ENCODE peak calls at places on chromosomes 1 and 21, in five cellular contexts. One of them, this sample, is unnamed.

GRCh38 chr1:246888522-246888921 is 43.2 kb downstream of the AHCTF1 start:
- DNase-seq in body of pancreas: no peak
- DNase-seq in A549: no peak
- DNase-seq in K562: no peak
- DNase-seq in adrenal gland: no peak
- DNase-seq in this sample: no peak

GRCh38 chr1:15353839-15354579 is 55.7 kb upstream of the EFHD2 start:
- DNase-seq in A549: peak; percentile 81
- DNase-seq in body of pancreas: no peak
- DNase-seq in K562: peak; percentile 36
- DNase-seq in adrenal gland: no peak
- DNase-seq in this sample: no peak

GRCh38 chr1:204335085-204335484 is 24.6 kb downstream of the PLEKHA6 start:
- DNase-seq in K562: no peak
- DNase-seq in A549: no peak
- DNase-seq in body of pancreas: no peak
- DNase-seq in adrenal gland: no peak
- DNase-seq in this sample: no peak

GRCh38 chr1:228299211-228299610 is 91.4 kb downstream of the OBSCN start:
- DNase-seq in adrenal gland: no peak
- DNase-seq in body of pancreas: no peak
- DNase-seq in K562: no peak
- DNase-seq in A549: no peak
- DNase-seq in this sample: no peak

GRCh38 chr1:246647113-246647512 is 77.1 kb upstream of the SCCPDH start:
- DNase-seq in adrenal gland: no peak
- DNase-seq in K562: peak; percentile 53
- DNase-seq in A549: peak; percentile 40
- DNase-seq in body of pancreas: peak; percentile 16
- DNase-seq in this sample: no peak

GRCh38 chr1:172629638-172630037 is 29.3 kb upstream of the FASLG start:
- DNase-seq in body of pancreas: no peak
- DNase-seq in adrenal gland: no peak
- DNase-seq in A549: no peak
- DNase-seq in K562: no peak
- DNase-seq in this sample: no peak

GRCh38 chr1:175678471-175678870 is 64.9 kb downstream of the TNR start:
- DNase-seq in adrenal gland: no peak
- DNase-seq in A549: no peak
- DNase-seq in K562: no peak
- DNase-seq in body of pancreas: no peak
- DNase-seq in this sample: no peak

GRCh38 chr1:214303106-214303505 is 22.1 kb downstream of the SMYD2 start:
- DNase-seq in adrenal gland: no peak
- DNase-seq in K562: no peak
- DNase-seq in body of pancreas: no peak
- DNase-seq in A549: no peak
- DNase-seq in this sample: no peak

GRCh38 chr21:44005593-44005992 is 6.5 kb upstream of the TRAPPC10 start:
- DNase-seq in K562: no peak
- DNase-seq in adrenal gland: no peak
- DNase-seq in body of pancreas: no peak
- DNase-seq in A549: no peak
- DNase-seq in this sample: no peak

GRCh38 chr21:33256019-33256418 is 10.1 kb upstream of the IL10RB start:
- DNase-seq in adrenal gland: no peak
- DNase-seq in K562: no peak
- DNase-seq in A549: no peak
- DNase-seq in body of pancreas: no peak
- DNase-seq in this sample: no peak

GRCh38 chr1:15370781-15371467 is 38.8 kb upstream of the EFHD2 start:
- DNase-seq in body of pancreas: peak; percentile 76
- DNase-seq in adrenal gland: peak; percentile 86
- DNase-seq in K562: no peak
- DNase-seq in A549: no peak
- DNase-seq in this sample: peak; percentile 31

GRCh38 chr1:224623743-224624333 is 7.7 kb downstream of the CNIH3 start:
- DNase-seq in body of pancreas: peak; percentile 15
- DNase-seq in A549: no peak
- DNase-seq in adrenal gland: no peak
- DNase-seq in K562: no peak
- DNase-seq in this sample: peak; percentile 39

GRCh38 chr1:228989992-228990827 is 254.9 kb downstream of the RHOU start:
- DNase-seq in K562: no peak
- DNase-seq in A549: no peak
- DNase-seq in adrenal gland: peak; percentile 86
- DNase-seq in body of pancreas: peak; percentile 41
- DNase-seq in this sample: peak; percentile 38

GRCh38 chr1:1020415-1021009 is 592 bp downstream of the AGRN start:
- DNase-seq in K562: peak; percentile 75
- DNase-seq in adrenal gland: no peak
- DNase-seq in A549: no peak
- DNase-seq in body of pancreas: no peak
- DNase-seq in this sample: no peak

GRCh38 chr21:26776320-26777021 is 68.7 kb downstream of the ADAMTS1 start:
- DNase-seq in K562: no peak
- DNase-seq in A549: no peak
- DNase-seq in adrenal gland: no peak
- DNase-seq in body of pancreas: no peak
- DNase-seq in this sample: no peak

GRCh38 chr1:86155807-86156561 is 588 bp downstream of the COL24A1 start:
- DNase-seq in A549: no peak
- DNase-seq in K562: no peak
- DNase-seq in body of pancreas: peak; percentile 7
- DNase-seq in adrenal gland: no peak
- DNase-seq in this sample: no peak

GRCh38 chr1:26900001-26900814 is at the start of gene GPATCH3:
- DNase-seq in body of pancreas: peak; percentile 95
- DNase-seq in A549: peak; percentile 91
- DNase-seq in adrenal gland: peak; percentile 92
- DNase-seq in K562: peak; percentile 94
- DNase-seq in this sample: peak; percentile 95
- TF ChIP-seq POLR2A in body of pancreas: peak; percentile 34
- TF ChIP-seq POLR2A in A549: peak; percentile 81
- TF ChIP-seq POLR2A in adrenal gland: peak; percentile 58
- TF ChIP-seq POLR2A in K562: peak; percentile 96
- TF ChIP-seq POLR2A in this sample: no peak

GRCh38 chr1:161890574-161890973 is 124.5 kb downstream of the ATF6 start:
- DNase-seq in K562: no peak
- DNase-seq in A549: no peak
- DNase-seq in adrenal gland: no peak
- DNase-seq in body of pancreas: no peak
- DNase-seq in this sample: no peak
- TF ChIP-seq POLR2A in K562: no peak
- TF ChIP-seq POLR2A in A549: no peak
- TF ChIP-seq POLR2A in adrenal gland: no peak
- TF ChIP-seq POLR2A in body of pancreas: no peak
- TF ChIP-seq POLR2A in this sample: no peak

DNA sequence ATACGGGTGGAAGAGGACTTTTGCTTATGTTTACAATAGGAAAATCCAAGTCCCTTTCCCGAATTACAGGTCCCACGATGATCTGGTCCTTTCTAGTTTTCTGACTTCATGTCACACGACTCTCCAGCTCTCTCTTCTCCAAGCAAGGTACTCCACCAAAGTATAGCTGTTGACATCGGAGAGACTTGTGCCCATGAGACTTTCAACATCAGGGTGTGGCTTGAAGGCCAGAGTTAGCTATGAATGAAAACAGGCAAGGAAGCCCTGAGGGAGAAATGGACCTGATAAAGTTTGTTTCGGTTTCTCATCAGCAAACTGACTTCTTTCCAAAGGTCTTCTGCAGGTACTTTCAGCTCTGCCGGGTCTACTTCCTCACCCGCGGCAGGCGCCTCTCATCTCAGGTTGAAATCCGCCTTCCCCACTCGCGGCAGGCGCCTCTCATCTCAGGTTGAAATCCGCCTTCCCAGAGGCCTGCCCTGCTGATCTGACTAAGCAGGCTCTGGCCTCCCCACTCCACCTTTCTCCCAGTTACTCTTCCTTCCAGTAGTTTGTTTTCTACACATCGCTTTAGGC is 2.1 kb upstream of the PER3 start:
- DNase-seq in adrenal gland: no peak
- DNase-seq in K562: no peak
- DNase-seq in body of pancreas: peak; percentile 11
- DNase-seq in A549: no peak
- DNase-seq in this sample: peak; percentile 57
- TF ChIP-seq POLR2A in adrenal gland: no peak
- TF ChIP-seq POLR2A in K562: no peak
- TF ChIP-seq POLR2A in body of pancreas: no peak
- TF ChIP-seq POLR2A in A549: no peak
- TF ChIP-seq POLR2A in this sample: no peak

GRCh38 chr1:26279598-26280332 is at the start of gene SH3BGRL3:
- DNase-seq in body of pancreas: peak; percentile 92
- DNase-seq in adrenal gland: peak; percentile 83
- DNase-seq in K562: peak; percentile 96
- DNase-seq in A549: peak; percentile 75
- DNase-seq in this sample: peak; percentile 93
- TF ChIP-seq POLR2A in body of pancreas: peak; percentile 99
- TF ChIP-seq POLR2A in adrenal gland: peak; percentile 78
- TF ChIP-seq POLR2A in K562: peak; percentile 84
- TF ChIP-seq POLR2A in A549: peak; percentile 77
- TF ChIP-seq POLR2A in this sample: no peak

DNA sequence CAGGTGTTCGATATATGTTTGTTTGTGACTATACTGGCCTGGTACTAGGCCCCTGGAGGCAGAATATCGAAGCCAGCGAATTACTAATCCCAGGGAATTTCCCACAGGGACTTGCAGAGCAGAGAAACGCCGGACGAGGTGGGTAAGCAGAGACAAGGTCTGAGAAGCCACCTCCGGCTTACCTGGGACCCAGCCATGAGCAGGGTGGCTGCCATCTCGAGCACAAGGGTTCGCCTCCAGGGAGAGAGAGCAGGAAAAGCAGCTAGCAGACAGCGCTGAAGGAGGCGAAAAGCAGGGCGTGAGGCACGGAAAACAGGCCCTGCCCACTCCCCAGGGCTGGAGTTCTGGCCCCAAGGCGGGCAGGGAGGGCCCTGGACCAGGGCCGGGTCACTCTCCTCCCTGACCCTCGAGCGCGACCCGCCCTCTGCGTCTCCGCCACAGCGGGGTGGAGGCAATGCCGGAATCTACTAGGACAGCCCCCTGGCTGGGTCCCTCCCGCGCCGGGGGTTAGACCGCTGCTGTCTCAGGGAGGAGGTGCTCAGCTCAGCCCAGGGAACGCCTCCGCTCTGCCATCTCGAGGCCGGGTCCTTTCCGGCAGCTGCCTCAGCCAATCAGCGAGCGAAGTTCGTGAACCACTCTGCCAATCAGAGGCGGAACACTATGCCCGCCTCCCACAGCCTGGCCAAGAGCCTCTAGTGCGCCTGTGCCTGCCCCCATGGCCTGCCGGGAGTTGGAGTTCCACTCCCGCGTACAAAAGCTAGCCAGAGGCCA is 1.7 kb downstream of the ZNF436 start:
- DNase-seq in adrenal gland: peak; percentile 99
- DNase-seq in K562: peak; percentile 99
- DNase-seq in body of pancreas: peak; percentile 99
- DNase-seq in A549: peak; percentile 98
- DNase-seq in this sample: peak; percentile 98
- TF ChIP-seq POLR2A in adrenal gland: peak; percentile 66
- TF ChIP-seq POLR2A in K562: peak; percentile 83
- TF ChIP-seq POLR2A in body of pancreas: peak; percentile 71
- TF ChIP-seq POLR2A in A549: peak; percentile 40
- TF ChIP-seq POLR2A in this sample: no peak

DNA sequence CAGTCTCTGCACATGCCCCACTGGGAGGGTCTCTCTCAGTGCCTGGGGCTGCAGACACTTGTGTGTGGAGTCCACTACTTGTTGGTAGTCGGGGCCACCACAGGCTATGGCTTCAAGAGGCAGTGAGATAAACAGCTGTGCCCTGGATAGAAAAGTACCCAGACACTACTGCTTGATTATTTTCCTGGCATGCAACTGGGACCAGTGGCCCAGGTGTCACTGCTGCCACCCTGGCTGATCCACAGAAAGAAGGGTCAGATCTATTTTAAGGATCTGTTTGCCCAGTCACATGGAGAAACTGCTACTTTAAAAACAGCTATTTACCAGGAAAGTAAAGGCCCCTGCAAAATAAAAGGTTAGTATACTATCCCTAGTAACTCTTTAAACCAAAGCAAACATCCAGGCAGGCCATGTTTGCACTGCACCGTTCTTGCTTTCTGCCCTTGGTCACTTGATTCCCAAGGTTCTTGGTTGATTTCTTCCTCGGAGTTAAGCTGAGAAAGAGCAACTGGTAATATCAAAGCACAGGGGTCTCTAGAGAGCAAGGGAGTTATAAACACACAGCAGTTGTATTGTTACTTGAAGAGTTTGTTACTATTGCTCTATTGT is 99.9 kb downstream of the GLUL start:
- DNase-seq in K562: no peak
- DNase-seq in adrenal gland: no peak
- DNase-seq in body of pancreas: peak; percentile 56
- DNase-seq in A549: no peak
- DNase-seq in this sample: peak; percentile 55
- TF ChIP-seq POLR2A in K562: no peak
- TF ChIP-seq POLR2A in adrenal gland: no peak
- TF ChIP-seq POLR2A in body of pancreas: no peak
- TF ChIP-seq POLR2A in A549: no peak
- TF ChIP-seq POLR2A in this sample: no peak

DNA sequence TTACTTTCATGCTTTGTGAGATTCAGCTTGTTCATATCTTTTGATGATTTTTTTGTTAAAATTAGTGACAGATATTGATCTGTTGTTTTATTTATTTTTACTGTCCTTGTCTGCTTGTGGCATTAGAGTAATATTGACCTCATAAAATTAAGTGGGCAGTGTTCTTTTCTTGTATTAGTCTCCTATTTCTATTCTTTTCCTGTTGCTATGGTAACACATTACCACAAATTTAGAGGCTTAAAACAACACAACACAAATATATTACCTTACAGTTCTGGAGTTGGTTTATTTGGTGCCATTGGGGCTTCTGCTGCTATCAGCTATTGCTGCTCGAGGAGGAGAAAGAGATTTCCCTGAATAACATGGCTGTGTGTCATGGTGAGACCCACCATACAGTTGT is 135.7 kb downstream of the C1orf94 start:
- DNase-seq in adrenal gland: no peak
- DNase-seq in A549: no peak
- DNase-seq in K562: no peak
- DNase-seq in body of pancreas: no peak
- DNase-seq in this sample: no peak
- TF ChIP-seq POLR2A in adrenal gland: no peak
- TF ChIP-seq POLR2A in A549: no peak
- TF ChIP-seq POLR2A in K562: no peak
- TF ChIP-seq POLR2A in body of pancreas: no peak
- TF ChIP-seq POLR2A in this sample: no peak

GRCh38 chr1:183278736-183279591 is 92.9 kb downstream of the LAMC2 start:
- DNase-seq in A549: no peak
- DNase-seq in body of pancreas: no peak
- DNase-seq in adrenal gland: no peak
- DNase-seq in K562: no peak
- DNase-seq in this sample: peak; percentile 17

GRCh38 chr1:183277821-183278735 is 92.0 kb downstream of the LAMC2 start:
- DNase-seq in K562: no peak
- DNase-seq in A549: no peak
- DNase-seq in adrenal gland: no peak
- DNase-seq in body of pancreas: no peak
- DNase-seq in this sample: peak; percentile 14

GRCh38 chr1:183281553-183282091 is 95.6 kb downstream of the LAMC2 start:
- DNase-seq in A549: peak; percentile 87
- DNase-seq in K562: peak; percentile 85
- DNase-seq in body of pancreas: peak; percentile 96
- DNase-seq in adrenal gland: peak; percentile 85
- DNase-seq in this sample: peak; percentile 88

GRCh38 chr1:183281039-183281438 is 95.0 kb downstream of the LAMC2 start:
- DNase-seq in K562: no peak
- DNase-seq in A549: peak; percentile 36
- DNase-seq in adrenal gland: peak; percentile 49
- DNase-seq in body of pancreas: no peak
- DNase-seq in this sample: peak; percentile 29

GRCh38 chr1:183279835-183280234 is 93.8 kb downstream of the LAMC2 start:
- DNase-seq in A549: no peak
- DNase-seq in adrenal gland: peak; percentile 62
- DNase-seq in body of pancreas: no peak
- DNase-seq in K562: no peak
- DNase-seq in this sample: peak; percentile 27
- TF ChIP-seq POLR2A in A549: no peak
- TF ChIP-seq POLR2A in adrenal gland: no peak
- TF ChIP-seq POLR2A in body of pancreas: no peak
- TF ChIP-seq POLR2A in K562: no peak
- TF ChIP-seq POLR2A in this sample: no peak

This sample was measured in stomach.